ENCODE peak calls at places on chromosomes 13 and 19, in ten cellular contexts. P is ascending aorta, L is heart left ventricle, B is left ventricle myocardium inferior, C is fibroblast of pulmonary artery, Y is epithelial cell of proximal tubule, Q is pancreas, I is spleen, S is A549, F is lung. D is an unnamed sample.

GRCh38 chr19:44553478-44554171 is 24.1 kb upstream of the CEACAM20 start:
- DNase-seq in B (no peak), P (no peak), F (peak), I (no peak), C (peak), L (no peak), S (no peak), Q (no peak), Y (no peak), D (no peak)

GRCh38 chr19:16660763-16661479 is at the start of gene TMEM38A:
- DNase-seq in Q (peak), L (peak), B (peak), C (no peak), I (peak), Y (no peak), S (no peak), F (peak), P (peak), D (no peak)

GRCh38 chr19:50319156-50319555 is 10.0 kb downstream of the KCNC3 start:
- DNase-seq in C (no peak), Q (no peak), P (no peak), F (no peak), L (no peak), Y (no peak), B (no peak), S (no peak), I (no peak), D (no peak)

GRCh38 chr19:35913589-35913988 is 5.5 kb upstream of the TYROBP start:
- DNase-seq in I (no peak), B (no peak), F (no peak), C (no peak), S (no peak), Y (no peak), P (no peak), Q (no peak), L (no peak), D (no peak)

GRCh38 chr19:45994456-45994988 is 745 bp upstream of the CCDC61 start:
- DNase-seq in F (no peak), P (no peak), L (no peak), C (peak), I (no peak), S (no peak), Y (no peak), Q (no peak), B (no peak), D (no peak)

GRCh38 chr19:16382775-16383543 is 58.3 kb downstream of the KLF2 start:
- DNase-seq in Y (no peak), S (peak), C (peak), P (peak), F (peak), B (peak), Q (peak), L (peak), I (peak), D (peak)

GRCh38 chr19:55495646-55496349 is 7.6 kb downstream of the SSC5D start:
- DNase-seq in L (no peak), F (no peak), Y (no peak), C (no peak), B (no peak), S (no peak), Q (no peak), P (no peak), I (no peak), D (no peak)

GRCh38 chr13:90261343-90261742 is 1086.1 kb upstream of the MIR17HG start:
- DNase-seq in C (no peak), Q (no peak), Y (no peak), L (no peak), B (no peak), I (no peak), S (no peak), F (no peak), P (no peak), D (no peak)

GRCh38 chr19:18762125-18763023 is 28.7 kb downstream of the COMP start:
- DNase-seq in B (peak), Y (no peak), I (no peak), Q (peak), S (no peak), F (peak), C (peak), L (peak), P (peak), D (peak)

GRCh38 chr13:91576590-91576989 is 178.2 kb downstream of the GPC5 start:
- DNase-seq in S (no peak), I (no peak), C (no peak), P (no peak), F (no peak), B (no peak), Y (no peak), Q (no peak), L (no peak), D (no peak)

GRCh38 chr13:97122381-97122996 is 99.6 kb upstream of the MBNL2 start:
- DNase-seq in S (no peak), I (no peak), Q (no peak), L (no peak), B (no peak), F (no peak), Y (no peak), P (no peak), C (peak), D (peak)

GRCh38 chr13:39406688-39407087 is 196.3 kb downstream of the LHFPL6 start:
- DNase-seq in B (no peak), L (no peak), S (no peak), F (no peak), C (no peak), I (no peak), Q (no peak), P (no peak), Y (no peak), D (no peak)

GRCh38 chr13:70098669-70099068 is 9.0 kb upstream of the ATXN8OS start:
- DNase-seq in Q (no peak), Y (no peak), S (no peak), B (no peak), I (no peak), F (no peak), L (no peak), C (peak), P (no peak), D (peak)

GRCh38 chr19:58037927-58038687 is 4.3 kb downstream of the ZSCAN1 start:
- DNase-seq in S (no peak), F (no peak), Q (no peak), Y (no peak), B (no peak), I (no peak), L (no peak), C (no peak), P (no peak), D (no peak)

GRCh38 chr19:34991542-34992333 is 8.4 kb upstream of the GRAMD1A start:
- DNase-seq in S (no peak), F (no peak), B (no peak), Q (no peak), I (no peak), P (no peak), Y (no peak), L (no peak), C (no peak), D (no peak)

GRCh38 chr19:1767464-1767933 is 14.2 kb downstream of the ONECUT3 start:
- DNase-seq in L (no peak), F (peak), P (no peak), B (peak), Y (no peak), S (peak), Q (peak), C (no peak), I (peak), D (no peak)

GRCh38 chr13:44921931-44922758 is 67.1 kb downstream of the NUFIP1 start:
- DNase-seq in F (peak), B (no peak), I (no peak), Y (peak), P (peak), S (peak), Q (no peak), L (peak), C (peak), D (peak)

GRCh38 chr13:95195146-95195545 is 106.1 kb downstream of the ABCC4 start:
- DNase-seq in P (no peak), I (no peak), Y (no peak), S (no peak), Q (no peak), F (no peak), L (no peak), C (no peak), B (no peak), D (no peak)

GRCh38 chr13:41651413-41652068 is 194.2 kb downstream of the RGCC start:
- DNase-seq in Y (no peak), I (no peak), Q (no peak), B (no peak), L (no peak), S (no peak), P (no peak), C (peak), F (no peak), D (no peak)

GRCh38 chr13:41648314-41648935 is 191.1 kb downstream of the RGCC start:
- DNase-seq in Q (no peak), Y (peak), B (no peak), I (no peak), L (no peak), P (no peak), C (peak), S (peak), F (no peak), D (peak)

GRCh38 chr13:41652735-41653361 is 195.5 kb downstream of the RGCC start:
- DNase-seq in I (no peak), L (peak), C (peak), P (no peak), F (no peak), Y (no peak), Q (no peak), B (no peak), S (peak), D (peak)

GRCh38 chr13:41650706-41651105 is 193.4 kb downstream of the RGCC start:
- DNase-seq in Q (no peak), P (no peak), B (no peak), Y (no peak), F (no peak), I (no peak), L (no peak), C (no peak), S (no peak), D (no peak)

GRCh38 chr13:41649659-41650058 is 192.3 kb downstream of the RGCC start:
- DNase-seq in F (no peak), B (no peak), L (no peak), P (no peak), C (peak), S (no peak), Y (no peak), I (no peak), Q (no peak), D (peak)
- TF ChIP-seq CTCF in F (no peak), B (peak), L (peak), P (peak), C (peak), S (no peak), Y (peak), I (no peak), Q (no peak), D (peak)

DNA sequence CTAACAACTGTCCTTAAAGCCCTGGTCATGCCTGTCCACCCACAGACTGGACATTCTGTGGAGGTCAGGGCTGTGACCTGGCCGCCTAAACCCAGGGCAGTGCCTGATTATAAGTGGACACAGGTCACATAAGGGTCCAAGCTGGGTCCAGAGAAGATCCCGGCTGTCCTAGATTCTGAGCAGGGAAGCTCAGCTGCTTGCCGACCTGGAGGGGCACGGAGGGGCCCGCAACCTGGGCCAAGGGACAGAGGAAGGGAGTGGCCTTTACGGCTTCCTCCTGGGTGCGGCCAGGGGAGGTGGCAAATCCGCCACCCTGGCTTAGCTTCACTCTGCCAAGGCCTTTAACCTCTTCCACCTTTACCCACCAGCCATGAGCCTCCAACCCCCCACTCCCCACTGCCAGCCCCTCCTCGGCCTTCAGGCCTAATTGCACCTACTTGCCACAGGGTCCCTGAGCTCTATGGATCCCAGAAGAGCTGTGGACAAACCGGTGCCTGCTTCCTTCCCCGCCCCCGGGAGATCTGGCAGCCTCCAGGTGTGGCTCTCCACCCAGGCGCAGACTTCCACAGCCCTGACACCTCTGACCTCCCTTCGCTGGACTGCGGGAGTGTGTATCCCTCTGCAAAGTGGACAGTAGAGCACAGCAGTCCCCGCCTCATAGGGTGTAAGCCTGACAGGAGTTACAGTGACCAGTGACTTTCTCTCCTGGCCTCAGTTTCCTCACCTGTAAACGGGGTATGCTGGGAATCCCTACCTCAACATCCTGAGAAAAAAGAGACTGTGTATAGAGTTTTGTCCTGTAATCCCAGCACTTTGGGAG is 1.7 kb downstream of the CD320 start:
- DNase-seq in P (peak), Y (no peak), F (peak), I (peak), Q (peak), C (no peak), L (peak), B (no peak), S (no peak), D (no peak)
- H3K4me3 ChIP-seq in P (no peak), Y (no peak), F (no peak), I (no peak), Q (no peak), C (no peak), L (peak), B (peak), S (no peak), D (no peak)

DNA sequence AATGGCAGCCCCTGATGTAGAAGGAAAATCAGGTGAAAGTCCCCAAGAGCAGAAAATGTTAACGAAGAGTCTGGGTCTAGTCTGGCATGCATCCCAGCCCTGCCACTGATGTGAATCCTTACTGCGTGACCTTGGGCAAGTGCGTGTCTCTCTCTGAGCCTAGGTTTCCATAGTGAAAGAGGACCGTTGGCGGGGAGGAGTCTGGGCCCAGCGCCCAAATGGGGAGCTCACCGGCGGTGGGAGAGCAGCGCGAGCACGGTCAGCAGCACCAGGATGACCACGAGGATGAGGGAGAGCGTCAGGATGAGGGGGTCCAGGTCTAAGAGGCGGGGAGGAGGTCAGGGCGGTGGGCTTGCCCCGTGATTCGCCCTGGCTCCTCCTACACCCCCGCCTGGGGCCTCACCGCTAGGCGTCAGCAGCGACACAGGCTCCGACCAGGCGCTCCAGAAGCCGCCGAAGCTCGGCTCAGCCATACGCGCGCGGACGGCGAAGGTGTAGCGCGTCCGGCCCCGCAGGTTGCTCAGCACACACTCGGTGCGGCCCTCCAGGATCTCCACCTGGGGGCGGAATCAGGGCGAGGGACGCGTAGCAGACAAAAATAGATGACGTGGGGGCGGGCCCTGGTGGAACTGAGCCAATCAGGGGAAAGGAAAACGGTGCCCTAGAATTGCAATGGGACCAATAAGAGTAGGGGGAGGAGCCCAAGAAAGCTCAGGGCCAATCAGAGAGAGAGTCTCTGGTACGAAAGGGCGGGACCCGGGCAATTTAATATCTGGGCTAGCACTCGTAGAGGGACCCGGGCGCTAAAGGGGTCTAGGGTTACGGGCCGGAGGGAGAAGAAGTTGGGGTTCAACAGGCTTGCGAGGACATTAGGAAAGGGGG is 3.2 kb downstream of the EPOR start:
- DNase-seq in F (peak), S (peak), Q (peak), C (peak), P (peak), Y (peak), I (peak), B (peak), L (peak), D (peak)
- TF ChIP-seq CTCF in F (peak), S (peak), Q (peak), C (peak), P (peak), Y (peak), I (peak), B (peak), L (peak), D (peak)

GRCh38 chr19:4679416-4679815 is 9.3 kb upstream of the MYDGF start:
- DNase-seq in P (no peak), S (no peak), Q (no peak), F (no peak), I (no peak), L (no peak), C (no peak), Y (no peak), B (no peak), D (no peak)
- H3K4me3 ChIP-seq in P (no peak), S (no peak), Q (no peak), F (no peak), I (no peak), L (no peak), C (no peak), Y (no peak), B (no peak), D (no peak)